ENCODE peak calls at places on chromosomes 6 and 20, in nine cellular contexts. O is cardiac septum; I is stimulated activated naive B cell treated with anti-CD40 and anti-IgM and Interleukin-4, amounts not matched to agents 10 μg/mL and 1 μg/mL and 100 μg/mL, for 72 hours; S is HTR-8/SVneo; Y is NCI-H1105; R is NCI-H1436; G is iPS DF 6.9; D is psoas muscle; Z is epithelial cell of esophagus. M is an unnamed sample.
A peak's percentile ranks its signal among the peaks of the same experiment; 100 is the strongest.

GRCh38 chr6:31158863-31159855 is 770 bp downstream of the TCF19 start:
- DNase-seq in O (no peak), I (no peak), S (no peak), Y (no peak), R (peak; percentile 27), G (no peak), D (no peak), Z (peak; percentile 66), M (peak; percentile 30)

GRCh38 chr6:170248861-170249600 is 41.8 kb downstream of the DLL1 start:
- DNase-seq in O (no peak), I (no peak), S (no peak), Y (no peak), R (no peak), G (no peak), D (no peak), Z (no peak), M (no peak)

GRCh38 chr6:72260489-72260888 is 361.4 kb upstream of the KCNQ5 start:
- DNase-seq in O (no peak), I (no peak), S (no peak), Y (no peak), R (no peak), G (no peak), D (no peak), Z (no peak), M (no peak)

GRCh38 chr6:34248198-34248726 is 544 bp downstream of the SMIM29 start:
- DNase-seq in O (peak; percentile 84), I (no peak), S (no peak), Y (no peak), R (no peak), G (no peak), D (peak; percentile 85), Z (no peak), M (peak; percentile 73)

GRCh38 chr6:38638941-38639497 is 710 bp downstream of the BTBD9 start:
- DNase-seq in O (no peak), I (peak; percentile 34), S (peak; percentile 27), Y (peak; percentile 12), R (peak; percentile 10), G (no peak), D (no peak), Z (peak; percentile 67), M (peak; percentile 73)

GRCh38 chr20:47205577-47206123 is 150.8 kb downstream of the ZMYND8 start:
- DNase-seq in O (peak; percentile 89), I (peak; percentile 77), S (peak; percentile 97), Y (peak; percentile 32), R (peak; percentile 24), G (peak; percentile 37), D (peak; percentile 85), Z (peak; percentile 70), M (no peak)

GRCh38 chr6:56026461-56027180 is 151.2 kb upstream of the BMP5 start:
- DNase-seq in O (no peak), I (no peak), S (no peak), Y (no peak), R (no peak), G (no peak), D (no peak), Z (peak; percentile 31), M (no peak)

GRCh38 chr6:40160826-40161225 is 226.6 kb upstream of the MOCS1 start:
- DNase-seq in O (no peak), I (no peak), S (no peak), Y (peak; percentile 72), R (no peak), G (no peak), D (no peak), Z (peak; percentile 11), M (no peak)

GRCh38 chr6:167485186-167485978 is 160.5 kb downstream of the TTLL2 start:
- DNase-seq in O (no peak), I (no peak), S (no peak), Y (no peak), R (no peak), G (no peak), D (no peak), Z (no peak), M (no peak)

GRCh38 chr6:154458565-154459475 is 51.7 kb downstream of the CNKSR3 start:
- DNase-seq in O (no peak), I (no peak), S (no peak), Y (no peak), R (no peak), G (no peak), D (no peak), Z (no peak), M (no peak)

GRCh38 chr6:108874470-108875160 is 26.4 kb downstream of the ARMC2 start:
- DNase-seq in O (no peak), I (peak; percentile 41), S (no peak), Y (no peak), R (no peak), G (no peak), D (no peak), Z (no peak), M (peak; percentile 71)

GRCh38 chr6:159441704-159441981 is 251.4 kb downstream of the SOD2 start:
- DNase-seq in O (no peak), I (no peak), S (no peak), Y (no peak), R (no peak), G (no peak), D (no peak), Z (no peak), M (no peak)

GRCh38 chr6:31270788-31271640 is 878 bp downstream of the HLA-C start:
- DNase-seq in O (peak; percentile 88), I (no peak), S (peak; percentile 18), Y (peak; percentile 1), R (no peak), G (no peak), D (peak; percentile 77), Z (peak; percentile 61), M (peak; percentile 93)

GRCh38 chr6:35011096-35012041 is 122.3 kb downstream of the ANKS1A start:
- DNase-seq in O (no peak), I (no peak), S (no peak), Y (no peak), R (no peak), G (no peak), D (no peak), Z (no peak), M (no peak)

GRCh38 chr6:157761331-157761921 is 61.6 kb upstream of the SNX9 start:
- DNase-seq in O (no peak), I (peak; percentile 73), S (no peak), Y (no peak), R (no peak), G (no peak), D (no peak), Z (peak; percentile 68), M (peak; percentile 54)

GRCh38 chr6:52263709-52264320 is 19.5 kb upstream of the IL17F start:
- DNase-seq in O (no peak), I (peak; percentile 51), S (peak; percentile 62), Y (peak; percentile 22), R (peak; percentile 21), G (peak; percentile 39), D (peak; percentile 64), Z (peak; percentile 64), M (peak; percentile 46)

GRCh38 chr6:141851063-141851462 is 281.7 kb upstream of the GJE1 start:
- DNase-seq in O (no peak), I (no peak), S (no peak), Y (no peak), R (no peak), G (no peak), D (no peak), Z (no peak), M (no peak)

GRCh38 chr6:31847276-31847978 is 15.2 kb downstream of the NEU1 start:
- DNase-seq in O (no peak), I (no peak), S (no peak), Y (no peak), R (no peak), G (no peak), D (no peak), Z (no peak), M (no peak)

GRCh38 chr20:10720550-10720949 is 46.8 kb upstream of the JAG1 start:
- DNase-seq in O (no peak), I (no peak), S (no peak), Y (no peak), R (no peak), G (no peak), D (no peak), Z (no peak), M (no peak)

GRCh38 chr6:70270287-70271005 is 32.4 kb downstream of the COL9A1 start:
- DNase-seq in O (no peak), I (no peak), S (no peak), Y (no peak), R (no peak), G (no peak), D (no peak), Z (no peak), M (no peak)

GRCh38 chr20:61913423-61914225 is 152.1 kb downstream of the TAF4 start:
- DNase-seq in O (no peak), I (no peak), S (no peak), Y (no peak), R (no peak), G (no peak), D (peak; percentile 21), Z (no peak), M (no peak)

GRCh38 chr6:135842618-135843392 is 8.7 kb upstream of the PDE7B start:
- DNase-seq in O (no peak), I (no peak), S (no peak), Y (no peak), R (peak; percentile 16), G (no peak), D (no peak), Z (no peak), M (no peak)

GRCh38 chr20:2162125-2162822 is 60.6 kb downstream of the STK35 start:
- DNase-seq in O (no peak), I (no peak), S (no peak), Y (no peak), R (no peak), G (no peak), D (no peak), Z (no peak), M (no peak)

GRCh38 chr20:50987493-50988210 is 29.0 kb downstream of the MOCS3 start:
- DNase-seq in O (no peak), I (peak; percentile 49), S (peak; percentile 97), Y (peak; percentile 57), R (peak; percentile 76), G (peak; percentile 94), D (no peak), Z (peak; percentile 88), M (no peak)